ENCODE peak calls at places on chromosomes 6 and 20, in nine cellular contexts. One of them, this sample, is unnamed.

GRCh38 chr20:62258499-62259293 is 20.4 kb downstream of the OSBPL2 start:
- DNase-seq in hepatocyte: no peak
- DNase-seq in right cardiac atrium: peak; percentile 76
- DNase-seq in astrocyte: peak; percentile 69
- DNase-seq in Karpas-422: no peak
- DNase-seq in A549: no peak
- DNase-seq in cardiac muscle cell: peak; percentile 71
- DNase-seq in aorta: peak; percentile 86
- DNase-seq in stomach: no peak
- DNase-seq in this sample: peak; percentile 47

GRCh38 chr6:40779399-40779798 is 192.2 kb upstream of the LRFN2 start:
- DNase-seq in astrocyte: peak; percentile 58
- DNase-seq in A549: peak; percentile 7
- DNase-seq in aorta: no peak
- DNase-seq in cardiac muscle cell: no peak
- DNase-seq in hepatocyte: no peak
- DNase-seq in right cardiac atrium: no peak
- DNase-seq in stomach: no peak
- DNase-seq in Karpas-422: no peak
- DNase-seq in this sample: peak; percentile 71

GRCh38 chr6:63963756-63964315 is 328.2 kb downstream of the PHF3 start:
- DNase-seq in right cardiac atrium: no peak
- DNase-seq in stomach: no peak
- DNase-seq in hepatocyte: no peak
- DNase-seq in Karpas-422: no peak
- DNase-seq in cardiac muscle cell: peak; percentile 1
- DNase-seq in aorta: no peak
- DNase-seq in astrocyte: no peak
- DNase-seq in A549: no peak
- DNase-seq in this sample: peak; percentile 12

GRCh38 chr6:70717038-70717801 is 49.5 kb downstream of the SMAP1 start:
- DNase-seq in Karpas-422: no peak
- DNase-seq in aorta: no peak
- DNase-seq in astrocyte: no peak
- DNase-seq in stomach: no peak
- DNase-seq in right cardiac atrium: no peak
- DNase-seq in cardiac muscle cell: no peak
- DNase-seq in hepatocyte: no peak
- DNase-seq in A549: no peak
- DNase-seq in this sample: no peak

GRCh38 chr6:37713529-37714119 is 15.9 kb upstream of the MDGA1 start:
- DNase-seq in cardiac muscle cell: peak; percentile 83
- DNase-seq in aorta: no peak
- DNase-seq in stomach: no peak
- DNase-seq in hepatocyte: no peak
- DNase-seq in A549: no peak
- DNase-seq in Karpas-422: no peak
- DNase-seq in astrocyte: peak; percentile 90
- DNase-seq in right cardiac atrium: no peak
- DNase-seq in this sample: no peak

GRCh38 chr6:132569170-132569569 is 952 bp upstream of the TAAR6 start:
- DNase-seq in aorta: no peak
- DNase-seq in A549: no peak
- DNase-seq in hepatocyte: no peak
- DNase-seq in right cardiac atrium: no peak
- DNase-seq in Karpas-422: no peak
- DNase-seq in cardiac muscle cell: no peak
- DNase-seq in stomach: no peak
- DNase-seq in astrocyte: no peak
- DNase-seq in this sample: no peak

GRCh38 chr6:108559884-108560462 is 744 bp upstream of the FOXO3 start:
- DNase-seq in stomach: peak; percentile 49
- DNase-seq in right cardiac atrium: peak; percentile 85
- DNase-seq in A549: no peak
- DNase-seq in hepatocyte: peak; percentile 81
- DNase-seq in astrocyte: peak; percentile 78
- DNase-seq in aorta: peak; percentile 91
- DNase-seq in cardiac muscle cell: peak; percentile 74
- DNase-seq in Karpas-422: no peak
- DNase-seq in this sample: peak; percentile 50

GRCh38 chr20:16007978-16008377 is 565.3 kb downstream of the KIF16B start:
- DNase-seq in stomach: no peak
- DNase-seq in Karpas-422: peak; percentile 53
- DNase-seq in right cardiac atrium: no peak
- DNase-seq in A549: no peak
- DNase-seq in aorta: no peak
- DNase-seq in astrocyte: no peak
- DNase-seq in hepatocyte: no peak
- DNase-seq in cardiac muscle cell: no peak
- DNase-seq in this sample: peak; percentile 70

GRCh38 chr6:21479140-21479539 is 114.4 kb upstream of the SOX4 start:
- DNase-seq in Karpas-422: peak; percentile 41
- DNase-seq in cardiac muscle cell: peak; percentile 90
- DNase-seq in A549: no peak
- DNase-seq in stomach: no peak
- DNase-seq in right cardiac atrium: peak; percentile 52
- DNase-seq in hepatocyte: no peak
- DNase-seq in aorta: no peak
- DNase-seq in astrocyte: peak; percentile 41
- DNase-seq in this sample: peak; percentile 32

GRCh38 chr20:5981139-5981538 is 30.7 kb downstream of the MCM8 start:
- DNase-seq in Karpas-422: no peak
- DNase-seq in cardiac muscle cell: no peak
- DNase-seq in hepatocyte: no peak
- DNase-seq in astrocyte: no peak
- DNase-seq in aorta: no peak
- DNase-seq in stomach: no peak
- DNase-seq in right cardiac atrium: no peak
- DNase-seq in A549: no peak
- DNase-seq in this sample: no peak

GRCh38 chr6:87675004-87675681 is 26.9 kb downstream of the AKIRIN2 start:
- DNase-seq in stomach: no peak
- DNase-seq in right cardiac atrium: no peak
- DNase-seq in hepatocyte: no peak
- DNase-seq in cardiac muscle cell: no peak
- DNase-seq in aorta: no peak
- DNase-seq in Karpas-422: no peak
- DNase-seq in astrocyte: no peak
- DNase-seq in A549: no peak
- DNase-seq in this sample: no peak

GRCh38 chr6:144497650-144498049 is 212.5 kb downstream of the UTRN start:
- DNase-seq in hepatocyte: no peak
- DNase-seq in stomach: no peak
- DNase-seq in aorta: no peak
- DNase-seq in right cardiac atrium: no peak
- DNase-seq in astrocyte: peak; percentile 17
- DNase-seq in cardiac muscle cell: no peak
- DNase-seq in A549: no peak
- DNase-seq in Karpas-422: no peak
- DNase-seq in this sample: no peak

GRCh38 chr20:58268936-58269619 is 40.4 kb upstream of the RAB22A start:
- DNase-seq in hepatocyte: no peak
- DNase-seq in stomach: no peak
- DNase-seq in astrocyte: peak; percentile 20
- DNase-seq in Karpas-422: no peak
- DNase-seq in aorta: no peak
- DNase-seq in A549: no peak
- DNase-seq in right cardiac atrium: no peak
- DNase-seq in cardiac muscle cell: peak; percentile 21
- DNase-seq in this sample: peak; percentile 21

GRCh38 chr6:73774311-73774766 is 78.3 kb downstream of the CD109 start:
- DNase-seq in Karpas-422: no peak
- DNase-seq in right cardiac atrium: peak; percentile 55
- DNase-seq in astrocyte: peak; percentile 88
- DNase-seq in aorta: no peak
- DNase-seq in hepatocyte: no peak
- DNase-seq in A549: peak; percentile 9
- DNase-seq in cardiac muscle cell: peak; percentile 98
- DNase-seq in stomach: no peak
- DNase-seq in this sample: peak; percentile 80

GRCh38 chr6:20447157-20447556 is 45.5 kb downstream of the E2F3 start:
- DNase-seq in right cardiac atrium: no peak
- DNase-seq in A549: no peak
- DNase-seq in astrocyte: no peak
- DNase-seq in Karpas-422: no peak
- DNase-seq in hepatocyte: no peak
- DNase-seq in cardiac muscle cell: peak; percentile 20
- DNase-seq in stomach: no peak
- DNase-seq in aorta: no peak
- DNase-seq in this sample: no peak

GRCh38 chr6:101126501-101126900 is 245.4 kb upstream of the ASCC3 start:
- DNase-seq in aorta: no peak
- DNase-seq in stomach: no peak
- DNase-seq in hepatocyte: no peak
- DNase-seq in right cardiac atrium: no peak
- DNase-seq in astrocyte: no peak
- DNase-seq in cardiac muscle cell: no peak
- DNase-seq in Karpas-422: no peak
- DNase-seq in A549: no peak
- DNase-seq in this sample: no peak

GRCh38 chr20:8547035-8547649 is 415.1 kb downstream of the PLCB1 start:
- DNase-seq in right cardiac atrium: no peak
- DNase-seq in cardiac muscle cell: no peak
- DNase-seq in stomach: no peak
- DNase-seq in A549: no peak
- DNase-seq in astrocyte: no peak
- DNase-seq in aorta: no peak
- DNase-seq in hepatocyte: no peak
- DNase-seq in Karpas-422: peak; percentile 16
- DNase-seq in this sample: no peak

GRCh38 chr6:138724015-138724414 is 49.6 kb upstream of the CCDC28A start:
- DNase-seq in Karpas-422: no peak
- DNase-seq in A549: no peak
- DNase-seq in cardiac muscle cell: peak; percentile 68
- DNase-seq in right cardiac atrium: peak; percentile 61
- DNase-seq in aorta: no peak
- DNase-seq in hepatocyte: peak; percentile 35
- DNase-seq in astrocyte: peak; percentile 56
- DNase-seq in stomach: peak; percentile 28
- DNase-seq in this sample: no peak

GRCh38 chr20:44104807-44105517 is 82.0 kb downstream of the JPH2 start:
- DNase-seq in right cardiac atrium: peak; percentile 18
- DNase-seq in hepatocyte: peak; percentile 66
- DNase-seq in stomach: no peak
- DNase-seq in cardiac muscle cell: peak; percentile 84
- DNase-seq in Karpas-422: no peak
- DNase-seq in A549: no peak
- DNase-seq in aorta: no peak
- DNase-seq in astrocyte: peak; percentile 78
- DNase-seq in this sample: peak; percentile 84

GRCh38 chr20:50034567-50035170 is 51.9 kb downstream of the SNAI1 start:
- DNase-seq in Karpas-422: no peak
- DNase-seq in right cardiac atrium: no peak
- DNase-seq in astrocyte: peak; percentile 58
- DNase-seq in stomach: no peak
- DNase-seq in hepatocyte: no peak
- DNase-seq in cardiac muscle cell: peak; percentile 44
- DNase-seq in aorta: peak; percentile 90
- DNase-seq in A549: peak; percentile 86
- DNase-seq in this sample: peak; percentile 88

GRCh38 chr20:63736893-63737689 is 627 bp downstream of the LIME1 start:
- DNase-seq in aorta: peak; percentile 77
- DNase-seq in right cardiac atrium: peak; percentile 72
- DNase-seq in hepatocyte: peak; percentile 37
- DNase-seq in Karpas-422: peak; percentile 64
- DNase-seq in stomach: no peak
- DNase-seq in A549: no peak
- DNase-seq in astrocyte: no peak
- DNase-seq in cardiac muscle cell: no peak
- DNase-seq in this sample: no peak
- H3K4me1 ChIP-seq in aorta: no peaks in the 10 kb centered on the region
- H3K4me1 ChIP-seq in right cardiac atrium: peaks cover 5% of the 10 kb centered on the region
- H3K4me1 ChIP-seq in hepatocyte: peaks cover 31% of the 10 kb centered on the region
- H3K4me1 ChIP-seq in Karpas-422: peaks cover 26% of the 10 kb centered on the region
- H3K4me1 ChIP-seq in stomach: peaks cover 59% of the 10 kb centered on the region
- H3K4me1 ChIP-seq in A549: peaks cover 16% of the 10 kb centered on the region
- H3K4me1 ChIP-seq in astrocyte: peaks cover 15% of the 10 kb centered on the region
- H3K4me1 ChIP-seq in cardiac muscle cell: peaks cover 19% of the 10 kb centered on the region
- H3K4me1 ChIP-seq in this sample: peaks cover 12% of the 10 kb centered on the region

GRCh38 chr6:155171109-155171746 is 92.6 kb upstream of the CLDN20 start:
- DNase-seq in A549: peak; percentile 50
- DNase-seq in aorta: peak; percentile 89
- DNase-seq in stomach: no peak
- DNase-seq in hepatocyte: peak; percentile 25
- DNase-seq in astrocyte: peak; percentile 94
- DNase-seq in cardiac muscle cell: peak; percentile 91
- DNase-seq in right cardiac atrium: peak; percentile 72
- DNase-seq in Karpas-422: no peak
- DNase-seq in this sample: peak; percentile 94
- H3K4me3 ChIP-seq in A549: no peak overlapping the region
- H3K4me3 ChIP-seq in aorta: no peak overlapping the region
- H3K4me3 ChIP-seq in stomach: no peak overlapping the region
- H3K4me3 ChIP-seq in hepatocyte: no peak overlapping the region
- H3K4me3 ChIP-seq in astrocyte: peak overlapping the region; percentile 39
- H3K4me3 ChIP-seq in cardiac muscle cell: no peak overlapping the region
- H3K4me3 ChIP-seq in right cardiac atrium: peak overlapping the region; percentile 19
- H3K4me3 ChIP-seq in Karpas-422: no peak overlapping the region
- H3K4me3 ChIP-seq in this sample: peak overlapping the region; percentile 26

DNA sequence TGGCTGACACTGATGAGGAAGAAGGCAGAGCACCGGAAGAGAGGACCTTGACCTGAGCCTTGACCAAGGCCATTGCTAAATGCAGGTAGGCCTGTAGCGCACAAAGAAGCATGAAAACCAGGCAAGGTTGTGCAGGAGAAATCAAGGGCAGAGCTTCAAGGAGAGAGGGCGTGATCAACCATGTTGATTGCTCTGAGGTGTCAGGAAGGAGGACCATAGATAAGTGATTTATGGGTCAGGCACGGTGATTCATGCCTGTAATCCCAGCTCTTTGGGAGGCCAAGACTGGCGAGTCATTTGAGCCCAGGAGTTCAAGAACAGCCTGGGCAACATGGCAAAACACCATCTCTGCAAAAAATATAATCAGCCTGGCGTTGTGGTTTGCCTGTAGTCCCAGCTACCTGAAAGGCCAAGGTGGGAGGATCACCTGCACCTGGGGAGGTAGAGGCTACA is 12.4 kb downstream of the PLCG1 start:
- DNase-seq in cardiac muscle cell: peak; percentile 12
- DNase-seq in Karpas-422: no peak
- DNase-seq in right cardiac atrium: peak; percentile 2
- DNase-seq in astrocyte: peak; percentile 40
- DNase-seq in A549: no peak
- DNase-seq in stomach: no peak
- DNase-seq in hepatocyte: peak; percentile 60
- DNase-seq in aorta: no peak
- DNase-seq in this sample: peak; percentile 63
- H3K4me1 ChIP-seq in cardiac muscle cell: no peaks in the 10 kb centered on the region
- H3K4me1 ChIP-seq in Karpas-422: peaks cover 6% of the 10 kb centered on the region
- H3K4me1 ChIP-seq in right cardiac atrium: peaks cover 67% of the 10 kb centered on the region
- H3K4me1 ChIP-seq in astrocyte: peaks cover 11% of the 10 kb centered on the region
- H3K4me1 ChIP-seq in A549: peaks cover 8% of the 10 kb centered on the region
- H3K4me1 ChIP-seq in stomach: peaks cover 61% of the 10 kb centered on the region
- H3K4me1 ChIP-seq in hepatocyte: peaks cover 9% of the 10 kb centered on the region
- H3K4me1 ChIP-seq in aorta: peaks cover 4% of the 10 kb centered on the region
- H3K4me1 ChIP-seq in this sample: peaks cover 7% of the 10 kb centered on the region

DNA sequence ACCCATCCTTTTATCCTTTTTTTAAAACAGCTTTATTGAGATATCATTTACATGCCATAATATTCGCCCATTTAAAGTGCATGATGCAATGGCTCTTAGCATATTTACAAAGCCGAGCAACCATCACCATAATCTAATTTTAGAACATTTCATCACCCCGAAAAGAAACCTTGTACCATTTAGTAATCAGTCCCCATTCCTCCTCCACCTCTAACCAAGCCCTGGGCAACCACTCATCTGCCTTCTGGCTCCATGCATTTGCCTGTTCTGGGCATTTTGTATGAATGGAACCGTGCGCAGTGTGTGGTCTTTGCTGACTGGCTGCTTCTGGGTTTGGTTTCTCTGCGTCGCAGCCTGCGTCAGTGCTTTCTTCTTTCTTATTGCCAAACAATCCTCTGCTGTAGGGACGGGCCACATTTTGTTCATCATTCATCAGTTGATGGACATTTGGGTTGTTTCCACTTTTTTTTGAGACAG is 10.2 kb upstream of the EEF1A2 start:
- DNase-seq in Karpas-422: no peak
- DNase-seq in hepatocyte: no peak
- DNase-seq in cardiac muscle cell: no peak
- DNase-seq in A549: no peak
- DNase-seq in stomach: no peak
- DNase-seq in right cardiac atrium: no peak
- DNase-seq in astrocyte: no peak
- DNase-seq in aorta: peak; percentile 3
- DNase-seq in this sample: no peak
- H3K4me3 ChIP-seq in Karpas-422: no peak overlapping the region
- H3K4me3 ChIP-seq in hepatocyte: no peak overlapping the region
- H3K4me3 ChIP-seq in cardiac muscle cell: no peak overlapping the region
- H3K4me3 ChIP-seq in A549: no peak overlapping the region
- H3K4me3 ChIP-seq in stomach: no peak overlapping the region
- H3K4me3 ChIP-seq in right cardiac atrium: no peak overlapping the region
- H3K4me3 ChIP-seq in astrocyte: no peak overlapping the region
- H3K4me3 ChIP-seq in aorta: no peak overlapping the region
- H3K4me3 ChIP-seq in this sample: no peak overlapping the region